ENCODE peak calls at places on chromosome 7, in nine cellular contexts. One of them, this sample, is unnamed.

GRCh38 chr7:31051598-31052503 is at the start of gene ADCYAP1R1:
- DNase-seq in endodermal cell: peak; percentile 90
- DNase-seq in neural crest cell: peak; percentile 48
- DNase-seq in mammary epithelial cell: no peak
- DNase-seq in GM12865: no peak
- DNase-seq in sigmoid colon: peak; percentile 82
- DNase-seq in activated B cell treated with CpG ODN at 0.5 μM for 24 hours: no peak
- DNase-seq in keratinocyte: no peak
- DNase-seq in SK-N-SH: peak; percentile 99
- DNase-seq in this sample: no peak

GRCh38 chr7:29319719-29320521 is 125.3 kb downstream of the CHN2 start:
- DNase-seq in activated B cell treated with CpG ODN at 0.5 μM for 24 hours: no peak
- DNase-seq in GM12865: peak; percentile 36
- DNase-seq in mammary epithelial cell: no peak
- DNase-seq in sigmoid colon: no peak
- DNase-seq in neural crest cell: no peak
- DNase-seq in SK-N-SH: peak; percentile 73
- DNase-seq in keratinocyte: no peak
- DNase-seq in endodermal cell: peak; percentile 74
- DNase-seq in this sample: no peak

GRCh38 chr7:26868841-26869505 is 4.6 kb upstream of the SKAP2 start:
- DNase-seq in activated B cell treated with CpG ODN at 0.5 μM for 24 hours: no peak
- DNase-seq in sigmoid colon: no peak
- DNase-seq in mammary epithelial cell: peak; percentile 81
- DNase-seq in keratinocyte: no peak
- DNase-seq in neural crest cell: no peak
- DNase-seq in SK-N-SH: no peak
- DNase-seq in GM12865: no peak
- DNase-seq in endodermal cell: no peak
- DNase-seq in this sample: no peak

GRCh38 chr7:26857534-26858228 is 6.7 kb downstream of the SKAP2 start:
- DNase-seq in sigmoid colon: peak; percentile 64
- DNase-seq in endodermal cell: peak; percentile 72
- DNase-seq in GM12865: no peak
- DNase-seq in SK-N-SH: peak; percentile 13
- DNase-seq in keratinocyte: no peak
- DNase-seq in activated B cell treated with CpG ODN at 0.5 μM for 24 hours: peak; percentile 29
- DNase-seq in mammary epithelial cell: peak; percentile 51
- DNase-seq in neural crest cell: no peak
- DNase-seq in this sample: peak; percentile 66

GRCh38 chr7:116283595-116284204 is 73.4 kb downstream of the TES start:
- DNase-seq in sigmoid colon: no peak
- DNase-seq in GM12865: no peak
- DNase-seq in activated B cell treated with CpG ODN at 0.5 μM for 24 hours: no peak
- DNase-seq in keratinocyte: no peak
- DNase-seq in neural crest cell: no peak
- DNase-seq in endodermal cell: no peak
- DNase-seq in SK-N-SH: no peak
- DNase-seq in mammary epithelial cell: no peak
- DNase-seq in this sample: no peak

GRCh38 chr7:14717711-14718304 is 184.7 kb downstream of the DGKB start:
- DNase-seq in mammary epithelial cell: no peak
- DNase-seq in activated B cell treated with CpG ODN at 0.5 μM for 24 hours: no peak
- DNase-seq in keratinocyte: no peak
- DNase-seq in GM12865: no peak
- DNase-seq in endodermal cell: no peak
- DNase-seq in neural crest cell: no peak
- DNase-seq in sigmoid colon: no peak
- DNase-seq in SK-N-SH: peak; percentile 40
- DNase-seq in this sample: no peak

GRCh38 chr7:56062382-56062781 is 1.7 kb upstream of the SUMF2 start:
- DNase-seq in SK-N-SH: no peak
- DNase-seq in keratinocyte: no peak
- DNase-seq in sigmoid colon: no peak
- DNase-seq in GM12865: no peak
- DNase-seq in activated B cell treated with CpG ODN at 0.5 μM for 24 hours: no peak
- DNase-seq in endodermal cell: no peak
- DNase-seq in mammary epithelial cell: no peak
- DNase-seq in neural crest cell: no peak
- DNase-seq in this sample: no peak

GRCh38 chr7:51187941-51188340 is 128.7 kb downstream of the COBL start:
- DNase-seq in keratinocyte: no peak
- DNase-seq in SK-N-SH: peak; percentile 34
- DNase-seq in sigmoid colon: no peak
- DNase-seq in activated B cell treated with CpG ODN at 0.5 μM for 24 hours: no peak
- DNase-seq in neural crest cell: peak; percentile 28
- DNase-seq in mammary epithelial cell: no peak
- DNase-seq in GM12865: peak; percentile 9
- DNase-seq in endodermal cell: peak; percentile 94
- DNase-seq in this sample: no peak

DNA sequence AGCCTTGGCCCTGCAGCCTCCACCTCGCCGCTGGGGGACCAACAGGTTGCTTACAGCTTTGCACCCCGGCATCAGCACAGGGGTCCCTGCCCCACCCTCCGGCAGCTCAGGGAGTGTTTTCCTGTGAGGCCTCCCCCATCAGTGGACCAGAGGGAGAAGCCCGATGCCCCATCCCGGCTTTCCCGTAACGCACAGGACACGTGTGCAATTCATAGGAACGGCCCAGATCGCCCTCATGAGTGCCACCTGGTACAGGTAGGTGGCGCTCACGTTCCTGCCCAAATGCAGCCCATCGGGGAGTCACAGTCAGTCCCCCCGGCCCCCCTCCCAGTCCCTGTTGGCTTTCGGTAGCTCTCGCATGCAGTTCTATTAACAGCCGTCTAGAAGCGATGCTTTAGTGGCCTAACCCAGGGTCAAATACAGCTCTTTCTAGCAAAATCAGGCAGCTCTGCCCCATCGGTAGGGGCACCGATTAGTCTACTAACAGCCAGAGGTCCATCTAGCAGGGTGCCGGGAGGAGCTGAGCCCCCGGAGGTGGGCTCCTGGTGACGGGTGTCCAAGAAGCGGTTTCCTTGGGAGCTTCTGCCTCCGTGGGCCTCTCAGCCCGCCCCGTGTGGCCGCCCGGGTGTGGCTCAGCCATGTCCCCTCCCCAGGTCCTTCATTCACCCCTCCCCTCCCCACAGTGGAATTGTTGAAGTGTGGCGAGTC is 48.4 kb upstream of the GTF2IRD1 start:
- DNase-seq in mammary epithelial cell: no peak
- DNase-seq in endodermal cell: peak; percentile 90
- DNase-seq in sigmoid colon: peak; percentile 57
- DNase-seq in SK-N-SH: peak; percentile 76
- DNase-seq in keratinocyte: no peak
- DNase-seq in GM12865: no peak
- DNase-seq in neural crest cell: peak; percentile 18
- DNase-seq in activated B cell treated with CpG ODN at 0.5 μM for 24 hours: no peak
- DNase-seq in this sample: peak; percentile 86
- TF ChIP-seq CTCF in mammary epithelial cell: peak; percentile 33
- TF ChIP-seq CTCF in endodermal cell: peak; percentile 80
- TF ChIP-seq CTCF in sigmoid colon: peak; percentile 28
- TF ChIP-seq CTCF in SK-N-SH: peak; percentile 57
- TF ChIP-seq CTCF in keratinocyte: peak; percentile 63
- TF ChIP-seq CTCF in GM12865: peak; percentile 28
- TF ChIP-seq CTCF in neural crest cell: peak; percentile 52
- TF ChIP-seq CTCF in activated B cell treated with CpG ODN at 0.5 μM for 24 hours: no peak
- TF ChIP-seq CTCF in this sample: peak; percentile 64

GRCh38 chr7:2051708-2052656 is 180.8 kb downstream of the MAD1L1 start:
- DNase-seq in GM12865: no peak
- DNase-seq in activated B cell treated with CpG ODN at 0.5 μM for 24 hours: no peak
- DNase-seq in keratinocyte: no peak
- DNase-seq in sigmoid colon: no peak
- DNase-seq in endodermal cell: no peak
- DNase-seq in mammary epithelial cell: no peak
- DNase-seq in neural crest cell: no peak
- DNase-seq in SK-N-SH: no peak
- DNase-seq in this sample: no peak

GRCh38 chr7:2053395-2053794 is 179.3 kb downstream of the MAD1L1 start:
- DNase-seq in activated B cell treated with CpG ODN at 0.5 μM for 24 hours: no peak
- DNase-seq in neural crest cell: no peak
- DNase-seq in endodermal cell: no peak
- DNase-seq in SK-N-SH: no peak
- DNase-seq in sigmoid colon: no peak
- DNase-seq in mammary epithelial cell: no peak
- DNase-seq in keratinocyte: no peak
- DNase-seq in GM12865: no peak
- DNase-seq in this sample: no peak

GRCh38 chr7:2052657-2053048 is 180.1 kb downstream of the MAD1L1 start:
- DNase-seq in activated B cell treated with CpG ODN at 0.5 μM for 24 hours: no peak
- DNase-seq in neural crest cell: no peak
- DNase-seq in GM12865: no peak
- DNase-seq in keratinocyte: no peak
- DNase-seq in mammary epithelial cell: no peak
- DNase-seq in endodermal cell: no peak
- DNase-seq in sigmoid colon: no peak
- DNase-seq in SK-N-SH: no peak
- DNase-seq in this sample: no peak

GRCh38 chr7:2054927-2055326 is 177.8 kb downstream of the MAD1L1 start:
- DNase-seq in activated B cell treated with CpG ODN at 0.5 μM for 24 hours: no peak
- DNase-seq in neural crest cell: no peak
- DNase-seq in endodermal cell: no peak
- DNase-seq in GM12865: no peak
- DNase-seq in keratinocyte: no peak
- DNase-seq in sigmoid colon: no peak
- DNase-seq in SK-N-SH: no peak
- DNase-seq in mammary epithelial cell: no peak
- DNase-seq in this sample: no peak

DNA sequence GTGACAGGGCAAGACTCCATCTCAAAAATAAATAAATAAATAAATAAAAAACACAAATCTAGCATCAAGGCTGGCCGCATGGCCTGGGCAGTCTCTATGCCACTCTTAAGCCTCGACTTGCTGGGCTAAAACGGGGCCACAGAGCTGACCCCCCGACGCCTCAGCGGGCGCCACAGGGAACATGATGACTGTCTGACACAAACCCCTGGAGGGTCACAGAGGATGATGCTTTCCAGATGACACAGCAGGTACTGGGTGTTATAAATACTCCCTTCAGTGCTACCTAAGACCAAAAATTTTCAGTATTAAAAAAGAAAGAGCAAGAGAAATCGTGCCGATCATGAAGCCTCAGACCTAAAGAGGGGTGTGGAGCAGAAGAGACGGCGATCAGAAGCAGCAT is 176.8 kb downstream of the MAD1L1 start:
- DNase-seq in SK-N-SH: no peak
- DNase-seq in keratinocyte: no peak
- DNase-seq in GM12865: no peak
- DNase-seq in sigmoid colon: no peak
- DNase-seq in neural crest cell: no peak
- DNase-seq in activated B cell treated with CpG ODN at 0.5 μM for 24 hours: no peak
- DNase-seq in endodermal cell: no peak
- DNase-seq in mammary epithelial cell: no peak
- DNase-seq in this sample: no peak
- TF ChIP-seq CTCF in SK-N-SH: no peak
- TF ChIP-seq CTCF in keratinocyte: no peak
- TF ChIP-seq CTCF in GM12865: no peak
- TF ChIP-seq CTCF in sigmoid colon: no peak
- TF ChIP-seq CTCF in neural crest cell: no peak
- TF ChIP-seq CTCF in activated B cell treated with CpG ODN at 0.5 μM for 24 hours: no peak
- TF ChIP-seq CTCF in endodermal cell: no peak
- TF ChIP-seq CTCF in mammary epithelial cell: no peak
- TF ChIP-seq CTCF in this sample: no peak

DNA sequence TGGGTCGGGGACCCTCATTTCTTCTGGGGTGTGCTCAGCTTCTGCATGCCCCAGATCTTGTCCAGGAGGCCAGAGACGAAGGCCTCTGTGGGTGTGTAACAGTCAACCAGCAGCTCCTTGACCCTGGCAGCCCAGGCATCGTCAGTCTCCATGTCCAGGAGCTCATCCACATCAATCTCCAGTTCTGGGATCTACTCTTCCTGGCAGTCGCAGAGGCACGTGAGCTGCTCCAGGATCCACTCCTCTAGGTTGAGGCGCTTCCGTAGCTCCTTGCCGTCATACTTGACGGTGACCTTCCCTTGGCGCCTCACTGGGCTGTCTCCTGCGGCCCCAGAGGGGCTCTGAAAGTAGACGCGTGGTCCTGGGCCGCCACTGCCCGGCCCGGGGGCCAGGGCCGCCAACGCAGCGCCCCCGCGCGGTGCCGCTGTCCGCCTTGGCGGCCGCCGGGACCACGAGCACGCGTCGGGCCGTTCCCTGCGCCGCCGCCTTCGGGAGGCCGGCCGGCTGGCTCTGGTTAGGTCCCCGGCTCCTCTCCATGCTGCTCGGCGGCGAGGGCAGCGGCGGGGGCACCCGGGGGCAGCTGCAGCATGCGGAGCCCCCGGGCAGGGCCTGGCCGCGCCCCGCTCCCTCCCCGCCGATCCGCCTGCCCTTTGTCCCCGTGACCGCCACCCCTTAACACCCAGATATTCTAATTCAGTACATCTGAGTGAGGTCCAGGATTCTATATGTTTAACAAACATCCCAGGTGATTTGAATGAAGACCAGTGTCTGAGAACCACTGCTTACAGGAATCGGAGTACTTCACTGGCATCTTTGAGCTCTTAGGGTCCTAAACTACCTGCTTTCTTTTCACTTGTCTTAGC is 170.5 kb downstream of the SEPTIN7 start:
- DNase-seq in keratinocyte: no peak
- DNase-seq in GM12865: no peak
- DNase-seq in endodermal cell: no peak
- DNase-seq in SK-N-SH: peak; percentile 36
- DNase-seq in sigmoid colon: no peak
- DNase-seq in mammary epithelial cell: no peak
- DNase-seq in activated B cell treated with CpG ODN at 0.5 μM for 24 hours: no peak
- DNase-seq in neural crest cell: no peak
- DNase-seq in this sample: no peak
- TF ChIP-seq CTCF in keratinocyte: peak; percentile 51
- TF ChIP-seq CTCF in GM12865: peak; percentile 6
- TF ChIP-seq CTCF in endodermal cell: no peak
- TF ChIP-seq CTCF in SK-N-SH: no peak
- TF ChIP-seq CTCF in sigmoid colon: no peak
- TF ChIP-seq CTCF in mammary epithelial cell: no peak
- TF ChIP-seq CTCF in activated B cell treated with CpG ODN at 0.5 μM for 24 hours: no peak
- TF ChIP-seq CTCF in neural crest cell: no peak
- TF ChIP-seq CTCF in this sample: no peak

GRCh38 chr7:105014725-105015630 is 973 bp downstream of the KMT2E start:
- DNase-seq in sigmoid colon: peak; percentile 83
- DNase-seq in SK-N-SH: peak; percentile 57
- DNase-seq in GM12865: peak; percentile 73
- DNase-seq in keratinocyte: no peak
- DNase-seq in endodermal cell: peak; percentile 74
- DNase-seq in neural crest cell: peak; percentile 22
- DNase-seq in mammary epithelial cell: peak; percentile 68
- DNase-seq in activated B cell treated with CpG ODN at 0.5 μM for 24 hours: peak; percentile 41
- DNase-seq in this sample: no peak

GRCh38 chr7:105012503-105013282 is 1.3 kb upstream of the KMT2E start:
- DNase-seq in endodermal cell: peak; percentile 98
- DNase-seq in mammary epithelial cell: peak; percentile 99
- DNase-seq in GM12865: peak; percentile 100
- DNase-seq in SK-N-SH: peak; percentile 98
- DNase-seq in neural crest cell: peak; percentile 88
- DNase-seq in sigmoid colon: peak; percentile 100
- DNase-seq in activated B cell treated with CpG ODN at 0.5 μM for 24 hours: peak; percentile 98
- DNase-seq in keratinocyte: peak; percentile 84
- DNase-seq in this sample: peak; percentile 99

GRCh38 chr7:105013283-105013817 is 655 bp upstream of the KMT2E start:
- DNase-seq in keratinocyte: peak; percentile 66
- DNase-seq in GM12865: peak; percentile 96
- DNase-seq in SK-N-SH: peak; percentile 95
- DNase-seq in sigmoid colon: peak; percentile 98
- DNase-seq in endodermal cell: peak; percentile 95
- DNase-seq in activated B cell treated with CpG ODN at 0.5 μM for 24 hours: peak; percentile 91
- DNase-seq in neural crest cell: peak; percentile 82
- DNase-seq in mammary epithelial cell: peak; percentile 92
- DNase-seq in this sample: peak; percentile 98

GRCh38 chr7:105015631-105015965 is 1.6 kb downstream of the KMT2E start:
- DNase-seq in sigmoid colon: no peak
- DNase-seq in SK-N-SH: peak; percentile 66
- DNase-seq in endodermal cell: peak; percentile 65
- DNase-seq in GM12865: peak; percentile 44
- DNase-seq in neural crest cell: no peak
- DNase-seq in activated B cell treated with CpG ODN at 0.5 μM for 24 hours: no peak
- DNase-seq in mammary epithelial cell: no peak
- DNase-seq in keratinocyte: no peak
- DNase-seq in this sample: no peak

DNA sequence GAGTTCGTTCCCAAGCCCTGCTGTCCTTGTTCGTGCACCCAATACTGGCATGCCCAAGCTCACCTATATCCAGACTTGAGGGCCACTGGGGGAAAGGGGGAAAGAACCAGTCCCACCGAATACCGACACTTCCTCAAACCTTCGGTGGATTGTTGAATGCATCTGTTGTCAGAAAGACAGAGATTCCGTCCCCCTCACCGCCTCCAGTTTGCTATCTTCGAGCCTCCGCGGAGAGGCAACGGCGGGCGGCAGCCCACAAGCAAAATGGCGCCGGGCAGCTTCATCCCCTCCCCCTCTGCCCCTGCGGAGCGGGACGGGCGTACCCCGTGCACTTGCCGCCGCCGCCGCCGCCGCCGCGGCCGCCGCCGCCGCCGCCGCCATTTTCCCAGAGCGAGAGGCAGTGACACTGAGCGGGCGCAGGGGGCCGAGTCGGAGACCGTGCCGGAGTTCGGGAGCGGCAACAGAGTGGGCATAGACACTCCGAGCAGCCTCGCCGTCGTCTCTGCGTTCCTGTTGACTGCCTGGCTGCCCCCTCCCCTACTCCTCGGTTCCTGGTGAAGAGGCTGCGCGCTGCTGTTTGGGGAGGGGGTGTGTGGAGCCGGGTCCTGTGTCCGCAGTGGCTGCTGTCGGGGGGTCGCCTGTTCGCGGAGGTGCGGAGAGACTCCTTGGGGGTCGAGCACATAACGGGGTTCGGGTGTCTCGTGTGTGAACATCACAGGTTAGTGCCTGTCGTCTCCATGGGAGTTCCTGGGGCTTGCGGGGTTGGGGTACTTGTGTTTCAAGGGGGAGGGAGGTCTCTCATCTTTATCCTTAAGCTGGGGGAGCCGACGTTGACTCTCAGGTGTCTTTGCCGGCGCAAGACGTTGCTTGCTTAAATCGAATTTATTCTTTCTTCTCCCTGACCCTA is at the start of gene KMT2E:
- DNase-seq in activated B cell treated with CpG ODN at 0.5 μM for 24 hours: peak; percentile 91
- DNase-seq in SK-N-SH: peak; percentile 92
- DNase-seq in endodermal cell: peak; percentile 97
- DNase-seq in sigmoid colon: peak; percentile 95
- DNase-seq in GM12865: peak; percentile 94
- DNase-seq in keratinocyte: no peak
- DNase-seq in mammary epithelial cell: peak; percentile 74
- DNase-seq in neural crest cell: peak; percentile 90
- DNase-seq in this sample: peak; percentile 96
- TF ChIP-seq CTCF in activated B cell treated with CpG ODN at 0.5 μM for 24 hours: no peak
- TF ChIP-seq CTCF in SK-N-SH: peak; percentile 2
- TF ChIP-seq CTCF in endodermal cell: peak; percentile 44
- TF ChIP-seq CTCF in sigmoid colon: peak; percentile 8
- TF ChIP-seq CTCF in GM12865: peak; percentile 5
- TF ChIP-seq CTCF in keratinocyte: no peak
- TF ChIP-seq CTCF in mammary epithelial cell: no peak
- TF ChIP-seq CTCF in neural crest cell: peak; percentile 23
- TF ChIP-seq CTCF in this sample: peak; percentile 50

This sample was measured in chondrocyte.